ENCODE peak calls at places on chromosomes 1 and 21, in eight cellular contexts. Z is testis, Q is adrenal gland, P is uterus, K is thyroid gland, L is heart left ventricle, H is IMR-90, V is ovary. O is an unnamed sample. For H3K4me1, the result is how much of the 10 kb centered on the place peaks cover.

GRCh38 chr1:192973202-192973601 is 86.0 kb downstream of the UCHL5 start:
- DNase-seq in L (no peak), H (no peak), P (no peak), Z (no peak), Q (no peak), V (no peak), K (no peak), O (no peak)

GRCh38 chr1:237814319-237814924 is 76.3 kb downstream of the ZP4 start:
- DNase-seq in P (no peak), H (peak), K (no peak), Q (no peak), Z (no peak), L (no peak), V (no peak), O (no peak)

GRCh38 chr1:233252436-233252835 is 43.1 kb downstream of the PCNX2 start:
- DNase-seq in P (no peak), H (no peak), L (no peak), Z (peak), V (no peak), K (no peak), Q (peak), O (no peak)

GRCh38 chr1:224432672-224433040 is 1.9 kb downstream of the WDR26 start:
- DNase-seq in Q (no peak), L (no peak), V (no peak), Z (peak), H (no peak), P (no peak), K (no peak), O (no peak)

GRCh38 chr1:185864889-185865288 is 130.7 kb downstream of the HMCN1 start:
- DNase-seq in L (no peak), P (no peak), Q (no peak), H (peak), K (peak), V (no peak), Z (no peak), O (no peak)

GRCh38 chr1:27806758-27807157 is 23.8 kb upstream of the PPP1R8 start:
- DNase-seq in Q (no peak), L (no peak), Z (no peak), P (no peak), H (no peak), V (no peak), K (no peak), O (no peak)

GRCh38 chr1:227753999-227754764 is 18.9 kb downstream of the SNAP47 start:
- DNase-seq in P (no peak), Z (no peak), K (no peak), Q (peak), V (peak), L (peak), H (peak), O (no peak)

GRCh38 chr21:30996728-30997127 is 41.5 kb downstream of the KRTAP19-8 start:
- DNase-seq in P (no peak), L (no peak), K (no peak), Q (no peak), Z (no peak), V (no peak), H (no peak), O (no peak)

GRCh38 chr1:245969274-245969673 is 537.8 kb downstream of the SMYD3 start:
- DNase-seq in Q (peak), H (peak), Z (no peak), P (no peak), K (no peak), V (no peak), L (no peak), O (no peak)

GRCh38 chr1:6103854-6104530 is 58.3 kb downstream of the KCNAB2 start:
- DNase-seq in H (no peak), L (no peak), K (no peak), Z (no peak), P (no peak), Q (no peak), V (no peak), O (no peak)

GRCh38 chr1:104408268-104408667 is 658.6 kb downstream of the AMY1C start:
- DNase-seq in Q (no peak), H (no peak), P (no peak), K (no peak), Z (no peak), V (no peak), L (no peak), O (no peak)

GRCh38 chr21:17542371-17542992 is 29.6 kb downstream of the CXADR start:
- DNase-seq in L (no peak), Z (no peak), K (peak), P (peak), V (no peak), Q (no peak), H (no peak), O (no peak)

GRCh38 chr1:101025283-101025679 is 303 bp downstream of the DPH5 start:
- DNase-seq in H (peak), Q (no peak), V (peak), K (peak), Z (peak), P (no peak), L (no peak), O (no peak)

GRCh38 chr21:34936874-34937563 is 112.1 kb downstream of the RUNX1 start:
- DNase-seq in L (no peak), V (no peak), K (no peak), H (no peak), Q (no peak), Z (no peak), P (no peak), O (no peak)

GRCh38 chr21:34935452-34935851 is 113.7 kb downstream of the RUNX1 start:
- DNase-seq in K (no peak), Z (no peak), V (no peak), P (no peak), Q (no peak), L (no peak), H (no peak), O (no peak)

GRCh38 chr21:34935868-34936267 is 113.2 kb downstream of the RUNX1 start:
- DNase-seq in V (no peak), Z (no peak), K (no peak), H (no peak), L (no peak), P (no peak), Q (no peak), O (no peak)

GRCh38 chr21:34938079-34938764 is 110.9 kb downstream of the RUNX1 start:
- DNase-seq in V (no peak), H (peak), P (no peak), Z (no peak), K (no peak), L (no peak), Q (no peak), O (no peak)

DNA sequence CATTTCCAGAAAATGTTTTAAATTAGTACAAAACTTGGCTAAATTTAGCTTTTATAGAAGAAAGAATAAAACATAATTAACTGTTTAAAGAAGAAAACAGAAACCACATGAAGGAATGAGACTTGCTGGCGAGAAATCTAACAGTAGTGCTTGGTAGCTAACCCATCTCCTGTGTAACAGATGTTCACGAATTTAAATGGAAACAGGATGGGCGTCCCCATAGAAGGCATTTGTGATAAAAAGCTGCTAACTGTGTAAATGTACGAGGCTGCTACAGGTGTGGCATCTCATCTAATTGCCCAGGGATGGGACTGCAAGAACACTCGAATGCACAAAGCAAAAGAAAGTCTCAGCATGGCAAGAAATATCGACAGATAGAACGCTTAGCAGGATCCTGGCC is 112.8 kb downstream of the RUNX1 start:
- DNase-seq in P (no peak), K (no peak), Z (no peak), L (no peak), V (no peak), Q (no peak), H (no peak), O (no peak)
- H3K4me1 ChIP-seq in P (under half), K (under half), Z (under half), L (under half), V (under half), Q (under half), H (under half), O (under half)

GRCh38 chr21:35754583-35754982 is 305.7 kb downstream of the SETD4 start:
- DNase-seq in V (no peak), L (no peak), Q (no peak), P (no peak), K (no peak), Z (no peak), H (no peak), O (no peak)
- TF ChIP-seq POLR2A in V (no peak), L (no peak), Q (no peak), P (no peak), K (no peak), Z (no peak), H (no peak), O (no peak)

GRCh38 chr1:151972533-151973270 is 21.0 kb downstream of the S100A10 start:
- DNase-seq in Q (peak), L (no peak), K (peak), H (peak), V (no peak), P (peak), Z (peak), O (no peak)
- H3K4me1 ChIP-seq in Q (under half), L (under half), K (under half), H (under half), V (under half), P (under half), Z (under half), O (under half)

GRCh38 chr1:118117521-118117920 is 67.5 kb downstream of the SPAG17 start:
- DNase-seq in V (no peak), Q (no peak), K (no peak), P (no peak), H (no peak), Z (no peak), L (no peak), O (no peak)
- TF ChIP-seq POLR2A in V (no peak), Q (no peak), K (no peak), P (no peak), H (no peak), Z (no peak), L (no peak), O (no peak)

DNA sequence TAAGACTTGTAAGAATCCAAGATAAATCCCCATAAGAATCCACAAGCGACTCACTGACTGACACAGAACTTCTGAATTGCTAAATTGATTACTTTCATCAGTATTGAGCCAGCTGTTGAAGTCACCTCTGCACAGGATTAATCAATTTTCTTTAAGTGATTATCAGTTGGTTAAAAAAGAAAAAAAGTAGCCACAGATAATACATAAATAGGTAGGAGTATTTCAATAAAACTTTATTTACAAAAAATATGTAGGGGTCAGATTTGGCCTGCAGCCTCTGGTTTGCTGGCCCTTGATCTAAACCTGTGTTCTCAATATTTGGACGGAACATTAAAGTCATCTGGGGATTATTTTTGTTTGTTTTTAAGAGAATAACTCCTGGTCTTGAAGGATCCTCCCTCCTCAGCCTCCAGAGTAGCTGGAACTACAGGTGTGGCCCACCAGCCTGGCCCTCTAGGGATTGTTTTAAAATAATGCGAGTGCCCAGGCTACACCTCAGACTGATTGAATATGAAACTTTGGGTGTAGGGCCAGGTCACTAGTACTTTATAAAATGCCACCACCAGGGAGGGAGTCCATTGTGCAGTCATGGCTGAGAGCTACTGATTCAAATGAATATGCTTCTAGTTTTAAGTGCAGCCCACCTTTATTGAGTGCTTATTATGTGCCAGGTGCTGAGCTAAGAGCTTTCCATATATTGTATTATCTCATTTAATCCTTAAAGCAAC is 6.8 kb upstream of the TMEM183A start:
- DNase-seq in V (no peak), P (no peak), L (no peak), Q (no peak), Z (no peak), H (no peak), K (no peak), O (no peak)
- H3K4me1 ChIP-seq in V (under half), P (under half), L (under half), Q (under half), Z (under half), H (under half), K (under half), O (under half)

GRCh38 chr1:32013386-32014198 is at the start of gene KHDRBS1:
- DNase-seq in K (peak), Z (peak), Q (peak), P (peak), H (peak), V (peak), L (peak), O (peak)
- TF ChIP-seq POLR2A in K (peak), Z (peak), Q (peak), P (peak), H (peak), V (peak), L (peak), O (peak)

DNA sequence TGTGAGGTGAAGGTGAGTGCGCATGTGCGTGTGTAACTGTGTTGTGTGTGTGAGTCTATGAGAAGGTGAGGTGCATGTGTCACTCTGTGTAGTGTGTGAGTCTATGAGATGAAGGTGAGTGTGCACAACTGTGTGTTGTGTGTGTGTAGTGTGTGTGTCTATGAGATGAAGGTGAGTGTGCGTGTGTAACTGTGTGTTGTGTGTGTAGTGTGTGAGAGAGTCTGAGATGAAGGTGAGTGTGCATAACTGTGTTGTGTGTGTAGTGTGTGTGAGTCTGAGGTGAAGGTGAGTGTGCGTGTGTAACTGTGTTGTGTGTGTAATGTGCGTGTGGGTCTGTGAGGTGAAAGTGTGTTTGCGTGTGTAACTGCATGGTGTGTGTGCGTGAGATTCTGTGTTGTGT is 154.0 kb downstream of the FOXD2 start:
- DNase-seq in Z (no peak), Q (no peak), P (no peak), H (no peak), L (no peak), K (no peak), V (no peak), O (no peak)
- H3K4me1 ChIP-seq in Z (under half), Q (under half), P (under half), H (under half), L (under half), K (under half), V (under half), O (under half)

DNA sequence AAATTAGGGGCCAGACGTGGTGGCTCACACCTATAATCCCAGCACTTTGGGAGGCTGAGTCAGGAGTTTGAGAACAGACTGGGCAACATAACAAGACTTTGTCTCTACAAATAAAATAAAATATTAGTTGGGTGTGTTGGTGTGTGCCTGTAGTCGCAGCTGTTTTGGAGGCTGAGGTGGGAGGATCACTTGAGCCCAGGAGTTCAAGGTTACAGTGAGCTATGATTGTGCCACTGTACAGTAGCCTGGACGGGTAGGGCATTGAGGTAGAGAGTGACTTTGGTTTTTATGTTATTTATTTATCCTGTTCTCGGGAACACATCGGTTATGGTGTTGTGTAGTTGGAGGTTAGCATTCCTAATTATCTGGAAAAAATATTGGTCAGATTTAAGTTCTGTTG is 19.5 kb downstream of the KIF1B start:
- DNase-seq in Q (no peak), L (no peak), P (no peak), K (no peak), V (no peak), H (no peak), Z (no peak), O (no peak)
- TF ChIP-seq POLR2A in Q (no peak), L (no peak), P (no peak), K (no peak), V (no peak), H (no peak), Z (no peak), O (no peak)

GRCh38 chr1:221720545-221720944 is 21.3 kb downstream of the DUSP10 start:
- DNase-seq in Z (no peak), L (no peak), P (no peak), Q (no peak), V (no peak), H (peak), K (no peak), O (no peak)
- H3K4me1 ChIP-seq in Z (under half), L (under half), P (under half), Q (under half), V (under half), H (half or more), K (under half), O (under half)